ENCODE peak calls at places on chromosomes 3 and 15, in six cellular contexts. N is kidney, U is AG04450, V is stomach, L is heart right ventricle, M is gastrocnemius medialis. E is an unnamed sample.

GRCh38 chr3:186307594-186307993 is 54.4 kb downstream of the DGKG start:
- DNase-seq in N (no peak), U (peak), V (no peak), L (no peak), M (no peak), E (no peak)

GRCh38 chr3:11719406-11720219 is 75.9 kb upstream of the VGLL4 start:
- DNase-seq in N (peak), U (no peak), V (peak), L (peak), M (peak), E (peak)

GRCh38 chr3:127457094-127457475 is 133.4 kb downstream of the TPRA1 start:
- DNase-seq in N (peak), U (no peak), V (peak), L (peak), M (no peak), E (peak)

GRCh38 chr3:15273214-15273613 is 59.2 kb downstream of the SH3BP5 start:
- DNase-seq in N (no peak), U (no peak), V (no peak), L (no peak), M (no peak), E (no peak)

GRCh38 chr15:91694131-91694828 is 159.2 kb upstream of the SLCO3A1 start:
- DNase-seq in N (no peak), U (no peak), V (no peak), L (peak), M (peak), E (peak)

GRCh38 chr3:148646126-148646660 is 51.5 kb upstream of the AGTR1 start:
- DNase-seq in N (no peak), U (no peak), V (no peak), L (no peak), M (no peak), E (no peak)

GRCh38 chr3:153626158-153626557 is 464.1 kb downstream of the RAP2B start:
- DNase-seq in N (no peak), U (no peak), V (no peak), L (no peak), M (no peak), E (no peak)

GRCh38 chr3:154780263-154780662 is 299.9 kb upstream of the MME start:
- DNase-seq in N (no peak), U (no peak), V (no peak), L (no peak), M (no peak), E (no peak)

GRCh38 chr15:37416103-37416502 is 315.8 kb upstream of the MEIS2 start:
- DNase-seq in N (no peak), U (no peak), V (no peak), L (no peak), M (no peak), E (no peak)

GRCh38 chr15:57655809-57656208 is 50.7 kb upstream of the POLR2M start:
- DNase-seq in N (no peak), U (no peak), V (no peak), L (no peak), M (no peak), E (no peak)

GRCh38 chr3:129793947-129794318 is 99.6 kb downstream of the TMCC1 start:
- DNase-seq in N (peak), U (no peak), V (no peak), L (no peak), M (no peak), E (no peak)

GRCh38 chr15:88982304-88982945 is 69.2 kb upstream of the MFGE8 start:
- DNase-seq in N (peak), U (no peak), V (no peak), L (peak), M (peak), E (peak)

DNA sequence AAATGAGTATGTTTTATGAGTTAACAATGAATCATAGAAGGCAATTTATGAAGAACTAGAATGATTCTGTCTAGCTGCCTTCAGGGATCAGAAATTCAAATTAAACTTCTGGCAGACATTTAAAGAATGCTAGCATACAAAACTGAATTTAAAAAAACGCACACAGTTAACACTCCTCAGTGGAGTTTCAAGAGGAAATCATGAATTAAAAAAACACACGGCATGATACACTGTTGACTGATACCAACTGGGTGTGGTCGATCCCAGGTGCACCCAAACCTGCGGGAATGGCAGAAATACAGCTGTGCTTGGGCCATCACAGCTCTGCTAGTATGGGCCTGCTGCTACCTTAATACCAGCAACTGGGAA is 526.0 kb downstream of the FOXP1 start:
- DNase-seq in N (no peak), U (no peak), V (no peak), L (no peak), M (no peak), E (no peak)
- TF ChIP-seq CTCF in N (no peak), U (no peak), V (no peak), L (no peak), M (no peak), E (no peak)

GRCh38 chr3:192831801-192832347 is 85.8 kb downstream of the MB21D2 start:
- DNase-seq in N (no peak), U (no peak), V (no peak), L (no peak), M (no peak), E (no peak)

GRCh38 chr3:192835818-192836468 is 81.7 kb downstream of the MB21D2 start:
- DNase-seq in N (no peak), U (no peak), V (no peak), L (peak), M (no peak), E (peak)

GRCh38 chr3:192834428-192834827 is 83.2 kb downstream of the MB21D2 start:
- DNase-seq in N (no peak), U (no peak), V (no peak), L (no peak), M (no peak), E (no peak)

GRCh38 chr3:192831111-192831644 is 86.5 kb downstream of the MB21D2 start:
- DNase-seq in N (no peak), U (peak), V (no peak), L (no peak), M (no peak), E (no peak)

GRCh38 chr3:192833177-192833890 is 84.3 kb downstream of the MB21D2 start:
- DNase-seq in N (no peak), U (no peak), V (no peak), L (no peak), M (no peak), E (no peak)
- H3K27ac ChIP-seq in N (no peak), U (peak), V (peak), L (no peak), M (no peak), E (no peak)

GRCh38 chr3:192435241-192435640 is 292.1 kb downstream of the FGF12 start:
- DNase-seq in N (no peak), U (no peak), V (no peak), L (no peak), M (no peak), E (no peak)

GRCh38 chr3:192434186-192434585 is 293.2 kb downstream of the FGF12 start:
- DNase-seq in N (no peak), U (no peak), V (no peak), L (no peak), M (no peak), E (no peak)

GRCh38 chr3:192433704-192434103 is 293.6 kb downstream of the FGF12 start:
- DNase-seq in N (no peak), U (no peak), V (no peak), L (no peak), M (no peak), E (no peak)
- TF ChIP-seq CTCF in N (no peak), U (no peak), V (no peak), L (no peak), M (no peak), E (no peak)

GRCh38 chr15:43958894-43959330 is 132.1 kb downstream of the WDR76 start:
- DNase-seq in N (no peak), U (peak), V (no peak), L (no peak), M (no peak), E (no peak)
- H3K27ac ChIP-seq in N (no peak), U (peak), V (no peak), L (no peak), M (no peak), E (no peak)

GRCh38 chr3:49456417-49456816 is 13.7 kb upstream of the DAG1 start:
- DNase-seq in N (no peak), U (no peak), V (no peak), L (no peak), M (no peak), E (no peak)

GRCh38 chr3:49454898-49455681 is 15.0 kb upstream of the DAG1 start:
- DNase-seq in N (no peak), U (no peak), V (no peak), L (peak), M (no peak), E (peak)

GRCh38 chr3:49460188-49460885 is 9.7 kb upstream of the DAG1 start:
- DNase-seq in N (no peak), U (no peak), V (no peak), L (no peak), M (no peak), E (peak)

GRCh38 chr3:49453621-49454315 is 16.3 kb upstream of the DAG1 start:
- DNase-seq in N (no peak), U (no peak), V (no peak), L (no peak), M (no peak), E (no peak)

GRCh38 chr3:49454457-49454856 is 15.6 kb upstream of the DAG1 start:
- DNase-seq in N (no peak), U (no peak), V (peak), L (no peak), M (peak), E (no peak)
- TF ChIP-seq CTCF in N (peak), U (no peak), V (peak), L (peak), M (peak), E (peak)

GRCh38 chr3:188353409-188353808 is 199.5 kb downstream of the LPP start:
- DNase-seq in N (no peak), U (no peak), V (no peak), L (no peak), M (no peak), E (no peak)

GRCh38 chr3:188352196-188352927 is 198.4 kb downstream of the LPP start:
- DNase-seq in N (no peak), U (no peak), V (no peak), L (no peak), M (peak), E (peak)

GRCh38 chr3:188350956-188351355 is 197.0 kb downstream of the LPP start:
- DNase-seq in N (no peak), U (no peak), V (no peak), L (no peak), M (no peak), E (no peak)

GRCh38 chr3:188349963-188350332 is 196.0 kb downstream of the LPP start:
- DNase-seq in N (no peak), U (no peak), V (no peak), L (no peak), M (no peak), E (no peak)

DNA sequence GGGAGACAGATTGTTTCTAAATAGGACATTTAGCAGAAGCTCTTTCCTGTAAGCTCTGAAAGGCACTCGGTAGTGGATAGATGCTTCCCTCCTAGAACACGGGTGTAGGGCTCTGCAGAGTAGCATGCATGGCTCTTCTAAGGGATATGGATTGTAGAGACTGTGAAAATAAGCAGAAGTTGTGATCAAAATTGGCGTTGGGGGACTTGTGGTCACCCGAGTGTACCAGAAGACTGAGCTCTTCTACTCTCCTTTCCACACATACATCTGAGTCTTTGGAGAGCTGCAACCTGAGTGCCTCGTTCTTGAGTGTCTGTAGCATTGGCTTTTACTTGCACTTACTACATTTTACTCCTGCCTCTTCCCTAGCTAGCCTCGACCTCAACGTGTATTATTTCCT is 197.7 kb downstream of the LPP start:
- DNase-seq in N (no peak), U (no peak), V (no peak), L (no peak), M (no peak), E (no peak)
- H3K27ac ChIP-seq in N (no peak), U (no peak), V (no peak), L (peak), M (peak), E (peak)

DNA sequence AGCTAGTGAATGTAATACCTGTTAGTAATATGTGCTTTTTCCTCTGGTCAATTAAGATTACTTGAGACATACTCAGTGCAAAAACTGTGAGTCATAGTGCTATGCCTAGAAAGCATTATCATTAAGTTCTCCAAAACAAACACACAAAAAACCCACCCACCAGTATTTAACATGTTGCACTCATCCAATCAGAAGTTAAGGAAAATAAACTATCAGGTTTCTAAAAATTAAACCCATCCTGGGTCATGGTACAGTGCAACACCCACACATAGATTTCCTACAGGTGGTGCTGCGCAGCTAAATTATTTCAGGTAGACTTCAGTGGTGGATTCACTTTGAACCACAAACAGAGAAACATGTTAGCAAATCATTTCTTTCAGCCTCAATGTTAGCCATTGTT is 264.4 kb upstream of the VEPH1 start:
- DNase-seq in N (no peak), U (no peak), V (no peak), L (no peak), M (no peak), E (no peak)
- TF ChIP-seq CTCF in N (no peak), U (no peak), V (no peak), L (no peak), M (no peak), E (no peak)